ENCODE peak calls at places on chromosomes 12 and 14, in seven cellular contexts. One of them, this sample, is unnamed.
A peak's percentile ranks its signal among the peaks of the same experiment; 100 is the strongest.

GRCh38 chr14:68372363-68372762 is 420.5 kb downstream of the ZFP36L1 start:
- DNase-seq in adrenal gland: no peak
- DNase-seq in ovary: no peak
- DNase-seq in stomach: no peak
- DNase-seq in IMR-90: no peak
- DNase-seq in prostate gland: no peak
- DNase-seq in suprapubic skin: no peak
- DNase-seq in this sample: no peak

GRCh38 chr12:22626429-22626828 is 1.5 kb downstream of the ETNK1 start:
- DNase-seq in adrenal gland: peak; percentile 15
- DNase-seq in ovary: no peak
- DNase-seq in stomach: no peak
- DNase-seq in IMR-90: peak; percentile 46
- DNase-seq in prostate gland: peak; percentile 28
- DNase-seq in suprapubic skin: no peak
- DNase-seq in this sample: peak; percentile 42

GRCh38 chr12:102371177-102371576 is 109.2 kb downstream of the IGF1 start:
- DNase-seq in adrenal gland: no peak
- DNase-seq in ovary: no peak
- DNase-seq in stomach: no peak
- DNase-seq in IMR-90: no peak
- DNase-seq in prostate gland: no peak
- DNase-seq in suprapubic skin: no peak
- DNase-seq in this sample: no peak

GRCh38 chr14:87241018-87241779 is 751.8 kb downstream of the GALC start:
- DNase-seq in adrenal gland: no peak
- DNase-seq in ovary: no peak
- DNase-seq in stomach: no peak
- DNase-seq in IMR-90: no peak
- DNase-seq in prostate gland: no peak
- DNase-seq in suprapubic skin: no peak
- DNase-seq in this sample: no peak

GRCh38 chr12:132345555-132346200 is 16.3 kb upstream of the GALNT9 start:
- DNase-seq in adrenal gland: no peak
- DNase-seq in ovary: no peak
- DNase-seq in stomach: no peak
- DNase-seq in IMR-90: no peak
- DNase-seq in prostate gland: no peak
- DNase-seq in suprapubic skin: no peak
- DNase-seq in this sample: no peak

GRCh38 chr14:22463763-22464173 is 125.3 kb downstream of the DAD1 start:
- DNase-seq in adrenal gland: no peak
- DNase-seq in ovary: no peak
- DNase-seq in stomach: peak; percentile 76
- DNase-seq in IMR-90: no peak
- DNase-seq in prostate gland: no peak
- DNase-seq in suprapubic skin: no peak
- DNase-seq in this sample: no peak

GRCh38 chr14:93114068-93114710 is 1.5 kb downstream of the ITPK1 start:
- DNase-seq in adrenal gland: no peak
- DNase-seq in ovary: no peak
- DNase-seq in stomach: no peak
- DNase-seq in IMR-90: no peak
- DNase-seq in prostate gland: no peak
- DNase-seq in suprapubic skin: no peak
- DNase-seq in this sample: peak; percentile 8

GRCh38 chr12:122420471-122421262 is 1.8 kb downstream of the CLIP1 start:
- DNase-seq in adrenal gland: no peak
- DNase-seq in ovary: no peak
- DNase-seq in stomach: no peak
- DNase-seq in IMR-90: no peak
- DNase-seq in prostate gland: no peak
- DNase-seq in suprapubic skin: no peak
- DNase-seq in this sample: no peak

GRCh38 chr14:105439710-105440553 is 20.3 kb downstream of the MTA1 start:
- DNase-seq in adrenal gland: no peak
- DNase-seq in ovary: no peak
- DNase-seq in stomach: no peak
- DNase-seq in IMR-90: no peak
- DNase-seq in prostate gland: no peak
- DNase-seq in suprapubic skin: no peak
- DNase-seq in this sample: peak; percentile 19

GRCh38 chr12:51683763-51684357 is 92.8 kb downstream of the SCN8A start:
- DNase-seq in adrenal gland: peak; percentile 7
- DNase-seq in ovary: no peak
- DNase-seq in stomach: peak; percentile 38
- DNase-seq in IMR-90: peak; percentile 65
- DNase-seq in prostate gland: peak; percentile 30
- DNase-seq in suprapubic skin: no peak
- DNase-seq in this sample: peak; percentile 91

GRCh38 chr12:13373131-13373530 is 176.6 kb downstream of the EMP1 start:
- DNase-seq in adrenal gland: no peak
- DNase-seq in ovary: no peak
- DNase-seq in stomach: no peak
- DNase-seq in IMR-90: no peak
- DNase-seq in prostate gland: no peak
- DNase-seq in suprapubic skin: no peak
- DNase-seq in this sample: no peak

GRCh38 chr12:31768046-31768445 is 39.2 kb upstream of the AMN1 start:
- DNase-seq in adrenal gland: no peak
- DNase-seq in ovary: no peak
- DNase-seq in stomach: no peak
- DNase-seq in IMR-90: no peak
- DNase-seq in prostate gland: no peak
- DNase-seq in suprapubic skin: no peak
- DNase-seq in this sample: no peak

GRCh38 chr12:130263996-130264395 is 73.7 kb upstream of the PIWIL1 start:
- DNase-seq in adrenal gland: no peak
- DNase-seq in ovary: no peak
- DNase-seq in stomach: no peak
- DNase-seq in IMR-90: no peak
- DNase-seq in prostate gland: no peak
- DNase-seq in suprapubic skin: no peak
- DNase-seq in this sample: no peak

GRCh38 chr14:81275305-81275950 is 54.7 kb upstream of the GTF2A1 start:
- DNase-seq in adrenal gland: no peak
- DNase-seq in ovary: no peak
- DNase-seq in stomach: no peak
- DNase-seq in IMR-90: no peak
- DNase-seq in prostate gland: no peak
- DNase-seq in suprapubic skin: no peak
- DNase-seq in this sample: no peak

GRCh38 chr14:56482306-56482705 is 97.3 kb upstream of the TMEM260 start:
- DNase-seq in adrenal gland: no peak
- DNase-seq in ovary: no peak
- DNase-seq in stomach: no peak
- DNase-seq in IMR-90: peak; percentile 9
- DNase-seq in prostate gland: no peak
- DNase-seq in suprapubic skin: no peak
- DNase-seq in this sample: peak; percentile 16

GRCh38 chr12:70648831-70649230 is 11.6 kb upstream of the PTPRB start:
- DNase-seq in adrenal gland: no peak
- DNase-seq in ovary: no peak
- DNase-seq in stomach: no peak
- DNase-seq in IMR-90: peak; percentile 84
- DNase-seq in prostate gland: no peak
- DNase-seq in suprapubic skin: no peak
- DNase-seq in this sample: peak; percentile 82

GRCh38 chr12:810635-811415 is 58.4 kb downstream of the WNK1 start:
- DNase-seq in adrenal gland: no peak
- DNase-seq in ovary: no peak
- DNase-seq in stomach: no peak
- DNase-seq in IMR-90: peak; percentile 23
- DNase-seq in prostate gland: no peak
- DNase-seq in suprapubic skin: no peak
- DNase-seq in this sample: no peak

GRCh38 chr14:64682173-64682710 is 22.0 kb upstream of the PLEKHG3 start:
- DNase-seq in adrenal gland: peak; percentile 73
- DNase-seq in ovary: peak; percentile 81
- DNase-seq in stomach: peak; percentile 81
- DNase-seq in IMR-90: peak; percentile 38
- DNase-seq in prostate gland: peak; percentile 40
- DNase-seq in suprapubic skin: no peak
- DNase-seq in this sample: peak; percentile 69

GRCh38 chr14:21219120-21219519 is 50.1 kb downstream of the HNRNPC start:
- DNase-seq in adrenal gland: no peak
- DNase-seq in ovary: no peak
- DNase-seq in stomach: no peak
- DNase-seq in IMR-90: no peak
- DNase-seq in prostate gland: no peak
- DNase-seq in suprapubic skin: no peak
- DNase-seq in this sample: no peak
- H3K36me3 ChIP-seq in adrenal gland: no peaks in the 10 kb centered on the region
- H3K36me3 ChIP-seq in ovary: no peaks in the 10 kb centered on the region
- H3K36me3 ChIP-seq in stomach: peaks cover 99% of the 10 kb centered on the region
- H3K36me3 ChIP-seq in IMR-90: peaks cover 43% of the 10 kb centered on the region
- H3K36me3 ChIP-seq in prostate gland: no peaks in the 10 kb centered on the region
- H3K36me3 ChIP-seq in suprapubic skin: peaks cover 60% of the 10 kb centered on the region
- H3K36me3 ChIP-seq in this sample: peaks cover 11% of the 10 kb centered on the region

GRCh38 chr12:93142881-93143280 is 213.8 kb upstream of the EEA1 start:
- DNase-seq in adrenal gland: no peak
- DNase-seq in ovary: no peak
- DNase-seq in stomach: no peak
- DNase-seq in IMR-90: no peak
- DNase-seq in prostate gland: no peak
- DNase-seq in suprapubic skin: no peak
- DNase-seq in this sample: no peak

GRCh38 chr12:93146278-93146939 is 217.3 kb upstream of the EEA1 start:
- DNase-seq in adrenal gland: no peak
- DNase-seq in ovary: no peak
- DNase-seq in stomach: no peak
- DNase-seq in IMR-90: peak; percentile 64
- DNase-seq in prostate gland: no peak
- DNase-seq in suprapubic skin: no peak
- DNase-seq in this sample: peak; percentile 65

GRCh38 chr12:93146970-93147369 is 217.9 kb upstream of the EEA1 start:
- DNase-seq in adrenal gland: no peak
- DNase-seq in ovary: no peak
- DNase-seq in stomach: no peak
- DNase-seq in IMR-90: no peak
- DNase-seq in prostate gland: no peak
- DNase-seq in suprapubic skin: no peak
- DNase-seq in this sample: no peak

GRCh38 chr12:93145086-93145485 is 216.0 kb upstream of the EEA1 start:
- DNase-seq in adrenal gland: no peak
- DNase-seq in ovary: no peak
- DNase-seq in stomach: no peak
- DNase-seq in IMR-90: peak; percentile 16
- DNase-seq in prostate gland: peak; percentile 82
- DNase-seq in suprapubic skin: no peak
- DNase-seq in this sample: no peak

DNA sequence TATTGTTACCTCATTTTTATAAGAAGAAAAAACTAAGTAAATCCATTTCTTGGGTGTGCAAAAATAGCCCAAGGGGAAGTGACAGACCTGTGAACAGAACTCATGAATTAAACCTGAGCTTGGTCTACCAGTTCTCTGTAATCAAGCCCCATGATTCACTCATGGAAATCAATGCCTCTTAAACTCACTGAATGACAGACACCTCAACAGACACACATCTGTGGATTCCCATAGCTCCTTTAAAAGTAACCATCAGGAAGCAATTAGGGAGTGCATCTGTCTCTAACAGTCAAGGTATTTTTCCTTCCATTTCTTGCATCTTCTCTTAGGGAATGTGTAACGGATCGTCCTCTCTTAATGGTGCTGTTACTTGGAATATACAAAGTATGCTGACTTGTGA is 215.0 kb upstream of the EEA1 start:
- DNase-seq in adrenal gland: no peak
- DNase-seq in ovary: no peak
- DNase-seq in stomach: no peak
- DNase-seq in IMR-90: peak; percentile 15
- DNase-seq in prostate gland: no peak
- DNase-seq in suprapubic skin: no peak
- DNase-seq in this sample: no peak
- TF ChIP-seq POLR2A in adrenal gland: no peak
- TF ChIP-seq POLR2A in ovary: no peak
- TF ChIP-seq POLR2A in stomach: no peak
- TF ChIP-seq POLR2A in IMR-90: no peak
- TF ChIP-seq POLR2A in prostate gland: no peak
- TF ChIP-seq POLR2A in suprapubic skin: no peak
- TF ChIP-seq POLR2A in this sample: no peak

GRCh38 chr12:81257952-81258551 is 180.2 kb downstream of the ACSS3 start:
- DNase-seq in adrenal gland: no peak
- DNase-seq in ovary: no peak
- DNase-seq in stomach: no peak
- DNase-seq in IMR-90: peak; percentile 47
- DNase-seq in prostate gland: no peak
- DNase-seq in suprapubic skin: no peak
- DNase-seq in this sample: peak; percentile 66
- H3K27ac ChIP-seq in adrenal gland: no peak overlapping the region
- H3K27ac ChIP-seq in ovary: no peak overlapping the region
- H3K27ac ChIP-seq in stomach: no peak overlapping the region
- H3K27ac ChIP-seq in IMR-90: no peak overlapping the region
- H3K27ac ChIP-seq in prostate gland: no peak overlapping the region
- H3K27ac ChIP-seq in suprapubic skin: no peak overlapping the region
- H3K27ac ChIP-seq in this sample: no peak overlapping the region

DNA sequence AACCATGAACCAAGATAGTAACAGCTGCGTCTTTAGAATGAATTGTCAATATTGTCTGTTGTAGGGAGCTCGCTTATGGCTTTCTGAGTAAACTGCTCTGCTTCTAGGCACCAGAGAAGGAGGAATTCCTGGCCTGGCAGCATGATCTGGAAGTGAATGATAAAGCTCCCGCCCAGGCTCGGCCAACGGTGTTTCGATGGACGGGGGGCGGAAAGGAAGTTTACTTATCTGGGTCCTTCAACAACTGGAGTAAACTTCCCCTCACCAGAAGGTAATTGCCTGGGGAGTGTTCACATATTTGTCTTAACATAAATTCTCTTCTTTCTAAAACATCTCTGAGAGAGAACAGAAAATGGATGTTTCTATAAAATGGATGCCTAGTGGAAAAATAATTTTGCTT is 4.3 kb downstream of the PRKAB1 start:
- DNase-seq in adrenal gland: no peak
- DNase-seq in ovary: no peak
- DNase-seq in stomach: no peak
- DNase-seq in IMR-90: no peak
- DNase-seq in prostate gland: no peak
- DNase-seq in suprapubic skin: no peak
- DNase-seq in this sample: no peak
- H3K36me3 ChIP-seq in adrenal gland: no peaks in the 10 kb centered on the region
- H3K36me3 ChIP-seq in ovary: no peaks in the 10 kb centered on the region
- H3K36me3 ChIP-seq in stomach: peaks cover 68% of the 10 kb centered on the region
- H3K36me3 ChIP-seq in IMR-90: peaks cover 40% of the 10 kb centered on the region
- H3K36me3 ChIP-seq in prostate gland: peaks cover 27% of the 10 kb centered on the region
- H3K36me3 ChIP-seq in suprapubic skin: peaks cover 56% of the 10 kb centered on the region
- H3K36me3 ChIP-seq in this sample: peaks cover 6% of the 10 kb centered on the region